ENCODE peak calls at places on chromosomes 2 and 18, in eight cellular contexts. J is RPMI8226; Q is cardiac fibroblast; F is effector memory CD8-positive, alpha-beta T cell; Z is HEK293T; W is left cardiac atrium; Y is activated T-cell treated with anti-CD3 and anti-CD28 coated beads, Interleukin-2, amount 50 U/mL, for 24 hours; I is non-pigmented ciliary epithelial cell. A is an unnamed sample.

GRCh38 chr2:238875161-238875530 is 27.3 kb downstream of the TWIST2 start:
- DNase-seq in I (no peak), Y (no peak), F (no peak), Q (peak), Z (no peak), J (no peak), W (no peak), A (peak)

GRCh38 chr2:190791347-190791982 is 89.2 kb upstream of the GLS start:
- DNase-seq in J (no peak), Q (peak), F (no peak), I (no peak), W (peak), Y (peak), Z (no peak), A (peak)

GRCh38 chr18:64330976-64331375 is 182.1 kb upstream of the LINC00305 start:
- DNase-seq in W (no peak), Y (no peak), Q (no peak), F (no peak), Z (no peak), J (no peak), I (no peak), A (no peak)

GRCh38 chr2:189370719-189371118 is 70.6 kb upstream of the WDR75 start:
- DNase-seq in I (no peak), F (no peak), Q (peak), J (no peak), W (no peak), Y (no peak), Z (no peak), A (peak)

GRCh38 chr2:50143822-50144575 is 887.9 kb downstream of the NRXN1 start:
- DNase-seq in Y (no peak), W (no peak), J (peak), F (no peak), Z (peak), I (no peak), Q (peak), A (peak)

GRCh38 chr18:65214456-65214855 is 536.4 kb upstream of the CDH7 start:
- DNase-seq in Q (no peak), W (no peak), Y (no peak), J (no peak), I (no peak), F (no peak), Z (no peak), A (no peak)

GRCh38 chr2:69138247-69138754 is 125.3 kb downstream of the ANTXR1 start:
- DNase-seq in I (peak), Z (no peak), F (no peak), J (no peak), W (no peak), Y (no peak), Q (peak), A (peak)

GRCh38 chr2:85717308-85718005 is 23.3 kb downstream of the GNLY start:
- DNase-seq in I (no peak), Y (no peak), W (no peak), F (no peak), Z (no peak), Q (peak), J (no peak), A (peak)

GRCh38 chr18:67665266-67665665 is 148.7 kb upstream of the DSEL start:
- DNase-seq in J (no peak), Y (no peak), W (no peak), Z (no peak), I (no peak), Q (peak), F (no peak), A (no peak)

GRCh38 chr2:120914839-120915521 is 179.3 kb downstream of the GLI2 start:
- DNase-seq in F (no peak), Y (no peak), J (no peak), W (peak), Q (peak), I (no peak), Z (no peak), A (peak)

GRCh38 chr2:119586085-119586484 is 41.8 kb downstream of the CFAP221 start:
- DNase-seq in F (no peak), Z (no peak), J (no peak), I (no peak), W (no peak), Y (no peak), Q (no peak), A (no peak)

GRCh38 chr2:75194184-75194868 is 5.0 kb downstream of the TACR1 start:
- DNase-seq in Y (no peak), Z (no peak), I (no peak), Q (no peak), J (no peak), W (no peak), F (no peak), A (no peak)

GRCh38 chr2:185984670-185985069 is 246.1 kb downstream of the FSIP2 start:
- DNase-seq in Q (peak), Y (no peak), I (peak), J (no peak), Z (no peak), W (no peak), F (no peak), A (peak)

GRCh38 chr2:8364668-8365067 is 317.2 kb upstream of the ID2 start:
- DNase-seq in Z (no peak), W (no peak), I (no peak), Y (no peak), Q (no peak), F (no peak), J (no peak), A (no peak)

GRCh38 chr2:27860111-27860510 is 30.1 kb downstream of the RBKS start:
- DNase-seq in Y (no peak), W (no peak), I (peak), F (no peak), J (no peak), Z (no peak), Q (peak), A (peak)

GRCh38 chr18:57559311-57559710 is 27.2 kb downstream of the FECH start:
- DNase-seq in Y (no peak), W (no peak), F (no peak), I (no peak), Z (no peak), Q (peak), J (no peak), A (no peak)

GRCh38 chr2:101463885-101464653 is 10.8 kb downstream of the RFX8 start:
- DNase-seq in F (no peak), W (no peak), I (no peak), Y (no peak), Q (peak), J (no peak), Z (no peak), A (peak)

GRCh38 chr2:120912101-120912985 is 176.7 kb downstream of the GLI2 start:
- DNase-seq in W (peak), F (no peak), Y (no peak), J (no peak), Z (no peak), Q (peak), I (no peak), A (peak)

GRCh38 chr2:68230246-68231060 is 21.9 kb downstream of the PPP3R1 start:
- DNase-seq in Z (no peak), W (no peak), Y (no peak), Q (no peak), F (no peak), I (no peak), J (no peak), A (no peak)

GRCh38 chr2:181554511-181554910 is 97.3 kb downstream of the ITGA4 start:
- DNase-seq in Q (no peak), F (no peak), Y (no peak), I (no peak), W (no peak), J (no peak), Z (peak), A (no peak)

GRCh38 chr2:218322756-218323525 is 30.6 kb upstream of the TMBIM1 start:
- DNase-seq in F (peak), Y (peak), J (peak), Q (peak), Z (peak), W (peak), I (peak), A (peak)

GRCh38 chr2:42108852-42109251 is 60.3 kb upstream of the EML4 start:
- DNase-seq in Z (no peak), J (no peak), Y (no peak), Q (no peak), W (no peak), F (no peak), I (no peak), A (no peak)

GRCh38 chr2:109612991-109613921 is 510 bp downstream of the SEPTIN10 start:
- DNase-seq in Y (no peak), W (peak), Z (peak), F (no peak), J (peak), Q (peak), I (no peak), A (peak)

GRCh38 chr2:235740821-235741220 is 247.0 kb downstream of the AGAP1 start:
- DNase-seq in Z (no peak), Q (no peak), W (no peak), F (peak), Y (no peak), I (no peak), J (peak), A (no peak)

GRCh38 chr2:20677301-20678176 is 10.6 kb downstream of the GDF7 start:
- DNase-seq in Z (no peak), F (no peak), Y (no peak), J (peak), W (no peak), Q (no peak), I (no peak), A (no peak)

GRCh38 chr2:91442246-91442905 is 2750.9 kb downstream of the RPIA start:
- DNase-seq in F (peak), W (peak), Y (peak), J (peak), I (no peak), Z (peak), Q (no peak), A (peak)

GRCh38 chr2:240567137-240567871 is 980 bp upstream of the RNPEPL1 start:
- DNase-seq in J (no peak), I (no peak), F (peak), W (peak), Y (peak), Q (no peak), Z (no peak), A (no peak)

GRCh38 chr2:218805627-218806026 is 23.7 kb downstream of the CYP27A1 start:
- DNase-seq in W (no peak), Z (no peak), I (no peak), Y (no peak), J (no peak), F (no peak), Q (peak), A (peak)

GRCh38 chr2:84694088-84694622 is 177.9 kb downstream of the DNAH6 start:
- DNase-seq in Y (peak), J (no peak), W (no peak), I (no peak), Z (no peak), Q (no peak), F (peak), A (no peak)

GRCh38 chr2:239964399-239965185 is 60.5 kb downstream of the NDUFA10 start:
- DNase-seq in Y (peak), Z (no peak), Q (no peak), F (no peak), I (no peak), W (no peak), J (no peak), A (no peak)

A was measured in fibroblast of gingiva.